ENCODE peak calls at places on chromosomes 7 and 10, in five cellular contexts. J is HepG2, R is K562, W is SK-N-SH, O is H1. S is an unnamed sample.

GRCh38 chr7:21192662-21193061 is 235.2 kb upstream of the SP4 start:
- DNase-seq in W (no peak), O (no peak), J (no peak), R (no peak), S (no peak)

GRCh38 chr10:79221110-79222051 is 125.9 kb upstream of the PPIF start:
- DNase-seq in J (no peak), O (no peak), R (peak), W (peak), S (no peak)

GRCh38 chr10:110918633-110919348 is at the start of gene BBIP1:
- DNase-seq in J (peak), R (no peak), O (peak), W (peak), S (peak)

GRCh38 chr10:89269822-89270483 is 18.4 kb upstream of the LIPA start:
- DNase-seq in J (peak), R (no peak), W (no peak), O (no peak), S (no peak)

GRCh38 chr7:48528689-48529088 is 357.4 kb downstream of the ABCA13 start:
- DNase-seq in R (no peak), J (no peak), O (no peak), W (no peak), S (no peak)

GRCh38 chr7:106813705-106814305 is 51.3 kb upstream of the PIK3CG start:
- DNase-seq in J (no peak), W (no peak), O (no peak), R (no peak), S (no peak)

GRCh38 chr7:138937484-138937883 is 43.7 kb downstream of the KIAA1549 start:
- DNase-seq in J (no peak), R (no peak), W (no peak), O (no peak), S (no peak)

GRCh38 chr10:129199826-129200225 is 267.2 kb upstream of the MGMT start:
- DNase-seq in R (no peak), J (no peak), W (no peak), O (no peak), S (no peak)

GRCh38 chr10:4354382-4354812 is 471.6 kb upstream of the AKR1E2 start:
- DNase-seq in R (no peak), W (no peak), O (no peak), J (no peak), S (no peak)

GRCh38 chr7:129258649-129259389 is 34.0 kb downstream of the AHCYL2 start:
- DNase-seq in W (no peak), O (no peak), R (no peak), J (no peak), S (no peak)

GRCh38 chr10:129808092-129808983 is 155.7 kb downstream of the EBF3 start:
- DNase-seq in W (no peak), J (no peak), R (no peak), O (no peak), S (no peak)

GRCh38 chr7:51593638-51594037 is 277.0 kb upstream of the COBL start:
- DNase-seq in R (no peak), W (no peak), J (no peak), O (no peak), S (no peak)

GRCh38 chr10:78960316-78960800 is 108.4 kb upstream of the ZMIZ1 start:
- DNase-seq in W (no peak), J (no peak), R (no peak), O (no peak), S (no peak)

GRCh38 chr10:84837041-84837766 is 508.8 kb downstream of the CCSER2 start:
- DNase-seq in R (no peak), O (no peak), J (no peak), W (no peak), S (no peak)

GRCh38 chr7:77352688-77353406 is 63.3 kb downstream of the GSAP start:
- DNase-seq in J (no peak), R (no peak), O (no peak), W (no peak), S (no peak)

GRCh38 chr10:58511765-58512469 is 755 bp upstream of the BICC1 start:
- DNase-seq in J (peak), O (peak), W (peak), R (no peak), S (no peak)

GRCh38 chr7:90262438-90262837 is 17.5 kb downstream of the CFAP69 start:
- DNase-seq in J (no peak), W (peak), O (no peak), R (peak), S (no peak)

GRCh38 chr7:36388423-36388822 is 1.2 kb upstream of the ANLN start:
- DNase-seq in W (no peak), R (no peak), O (no peak), J (no peak), S (no peak)

GRCh38 chr10:43128958-43129706 is 9.1 kb upstream of the CSGALNACT2 start:
- DNase-seq in W (peak), J (no peak), O (peak), R (peak), S (peak)

GRCh38 chr7:23680417-23681405 is 712 bp downstream of the FAM221A start:
- DNase-seq in R (no peak), O (peak), W (peak), J (no peak), S (no peak)

GRCh38 chr7:137871173-137871915 is 24.6 kb upstream of the DGKI start:
- DNase-seq in R (no peak), W (no peak), J (no peak), O (no peak), S (no peak)

GRCh38 chr7:29196971-29197370 is 2.4 kb downstream of the CHN2 start:
- DNase-seq in W (no peak), O (no peak), J (no peak), R (no peak), S (no peak)
- TF ChIP-seq CTCF in W (no peak), O (no peak), J (no peak), R (no peak), S (no peak)

GRCh38 chr10:31215052-31215451 is 104.0 kb upstream of the ZEB1 start:
- DNase-seq in O (no peak), R (no peak), W (no peak), J (no peak), S (peak)
- TF ChIP-seq GABPA in O (no peak), R (no peak), W (no peak), J (no peak), S (no peak)

DNA sequence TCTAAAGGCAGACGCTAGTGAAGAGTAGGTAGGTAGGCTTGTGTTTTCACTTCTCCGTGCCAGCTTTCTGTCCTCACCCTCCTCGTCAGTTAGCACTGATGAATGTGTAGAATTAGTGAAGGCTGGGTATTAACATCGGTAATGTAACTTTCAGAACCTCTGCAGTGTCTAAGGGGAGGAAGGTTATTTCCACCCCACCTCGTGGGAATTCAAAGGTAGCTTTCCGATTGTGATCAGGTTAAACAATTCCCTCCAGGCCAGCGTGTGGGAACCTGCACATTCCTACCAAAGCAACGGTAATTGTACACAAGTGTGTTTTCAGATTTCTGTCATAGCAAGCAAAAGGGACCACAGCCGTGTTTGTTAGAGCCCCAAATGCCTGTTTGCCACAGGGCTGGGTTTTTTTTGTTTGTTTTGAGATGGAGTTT is 405.0 kb upstream of the GALNT17 start:
- DNase-seq in J (no peak), O (no peak), W (no peak), R (no peak), S (no peak)
- TF ChIP-seq POLR2AphosphoS5 in J (no peak), O (no peak), W (no peak), R (no peak), S (no peak)

DNA sequence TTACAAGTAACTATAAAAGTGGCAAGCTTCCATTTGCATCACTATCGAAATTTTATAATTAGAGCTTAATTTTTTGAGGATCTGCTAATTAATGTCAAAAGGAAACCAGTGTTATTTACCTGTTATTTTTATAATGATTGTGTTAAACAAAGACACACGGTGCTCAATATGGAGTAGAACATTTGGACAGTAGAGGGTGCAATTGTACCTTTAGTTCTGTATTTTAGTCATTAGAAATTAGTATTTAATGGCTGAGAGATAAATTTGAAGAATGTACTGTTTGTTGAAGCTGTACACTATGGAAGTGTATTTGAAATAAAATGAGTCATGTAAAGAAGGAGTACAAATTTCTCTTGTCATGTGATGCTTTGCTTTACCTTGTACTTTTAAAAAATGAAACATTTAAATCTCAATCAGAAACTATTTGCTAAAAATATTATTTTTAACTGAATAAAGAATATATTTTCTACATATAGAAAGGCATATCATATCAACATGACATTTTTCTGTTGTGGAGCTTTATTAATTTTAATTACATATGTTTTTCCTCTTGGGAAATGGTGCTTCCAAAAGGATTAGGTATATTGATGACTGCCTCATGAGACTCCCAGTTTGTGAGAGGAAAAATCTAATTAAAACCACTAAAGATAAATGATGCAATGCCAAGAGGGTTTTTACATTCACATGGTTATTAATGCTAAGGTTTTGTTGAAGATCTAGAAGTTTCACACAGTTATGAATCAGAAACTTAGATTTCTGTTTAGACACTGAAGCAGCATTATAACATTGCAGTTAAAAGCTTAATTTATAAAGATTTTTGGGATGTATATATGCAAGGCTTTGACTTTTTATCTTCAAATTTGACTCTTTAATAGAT is 10.4 kb upstream of the PRKG1 start:
- DNase-seq in R (no peak), W (peak), O (no peak), J (peak), S (no peak)
- TF ChIP-seq CTCF in R (no peak), W (peak), O (no peak), J (peak), S (peak)